ENCODE peak calls at places on chromosomes 7 and 10, in four cellular contexts. Y is NB4; P is small intestine; N is stimulated activated CD8-positive, alpha-beta memory T cell treated with anti-CD3 and anti-CD28 coated beads, Interleukin-15, amount 100 ng/mL, for 48 hours. O is an unnamed sample.

GRCh38 chr10:95133997-95134396 is 60.0 kb upstream of the ACSM6 start:
- DNase-seq in N (no peak), Y (peak), P (no peak), O (no peak)

GRCh38 chr7:452230-452751 is 67.4 kb downstream of the PDGFA start:
- DNase-seq in N (no peak), Y (no peak), P (no peak), O (no peak)

GRCh38 chr7:78224923-78225322 is 426.4 kb downstream of the PHTF2 start:
- DNase-seq in Y (no peak), N (no peak), P (no peak), O (no peak)

GRCh38 chr10:22899307-22899706 is 28.5 kb upstream of the ARMC3 start:
- DNase-seq in Y (no peak), P (no peak), N (no peak), O (no peak)

GRCh38 chr10:127013251-127013656 is 108.0 kb downstream of the DOCK1 start:
- DNase-seq in N (no peak), Y (no peak), P (peak), O (no peak)

GRCh38 chr7:115297651-115298050 is 375.8 kb downstream of the MDFIC start:
- DNase-seq in N (no peak), P (peak), Y (no peak), O (no peak)

GRCh38 chr7:26284995-26285632 is 6.5 kb upstream of the SNX10 start:
- DNase-seq in Y (peak), N (no peak), P (peak), O (peak)

GRCh38 chr7:157577061-157577460 is 240.3 kb downstream of the DNAJB6 start:
- DNase-seq in Y (no peak), N (no peak), P (no peak), O (no peak)

GRCh38 chr10:50419091-50419490 is 167.8 kb upstream of the ASAH2 start:
- DNase-seq in P (no peak), N (no peak), Y (no peak), O (no peak)

GRCh38 chr7:150993511-150993910 is 2.7 kb downstream of the NOS3 start:
- DNase-seq in P (no peak), N (no peak), Y (no peak), O (no peak)

GRCh38 chr10:119301397-119301796 is 94.0 kb downstream of the GRK5 start:
- DNase-seq in P (no peak), Y (no peak), N (peak), O (no peak)

GRCh38 chr10:132836248-132836831 is 50.4 kb upstream of the NKX6-2 start:
- DNase-seq in Y (no peak), N (no peak), P (no peak), O (no peak)

GRCh38 chr7:145848691-145849090 is 267.9 kb upstream of the CNTNAP2 start:
- DNase-seq in P (no peak), Y (peak), N (no peak), O (peak)

GRCh38 chr7:75624134-75624832 is 114.5 kb downstream of the HIP1 start:
- DNase-seq in P (no peak), Y (peak), N (no peak), O (no peak)

GRCh38 chr10:14554091-14554842 is 220.4 kb downstream of the FAM107B start:
- DNase-seq in Y (peak), N (no peak), P (peak), O (no peak)

GRCh38 chr10:80690434-80690833 is 152.7 kb downstream of the SH2D4B start:
- DNase-seq in P (no peak), N (no peak), Y (no peak), O (no peak)

GRCh38 chr7:114644455-114644854 is 229.8 kb downstream of the FOXP2 start:
- DNase-seq in N (no peak), P (no peak), Y (no peak), O (no peak)

GRCh38 chr10:59991661-59992060 is 85.3 kb upstream of the CCDC6 start:
- DNase-seq in Y (peak), P (peak), N (no peak), O (no peak)

GRCh38 chr7:44292876-44293560 is 32.4 kb downstream of the CAMK2B start:
- DNase-seq in Y (no peak), P (no peak), N (no peak), O (no peak)

GRCh38 chr7:2633538-2634264 is 1.9 kb downstream of the TTYH3 start:
- DNase-seq in N (peak), Y (peak), P (no peak), O (peak)